ENCODE peak calls at places on chromosomes 16 and 17, in six cellular contexts. B, S, G, W, I and Y are unnamed samples.

GRCh38 chr17:38982858-38983746 is 15.9 kb upstream of the FBXO47 start:
- DNase-seq in S (no peak), G (no peak), W (peak; percentile 39), I (no peak), B (peak; percentile 72), Y (peak; percentile 76)

GRCh38 chr16:73610160-73610559 is 562.2 kb upstream of the ZFHX3 start:
- DNase-seq in I (no peak), S (no peak), W (no peak), B (no peak), G (no peak), Y (no peak)

GRCh38 chr16:51003850-51004566 is 147.1 kb downstream of the SALL1 start:
- DNase-seq in G (no peak), W (no peak), S (no peak), B (no peak), I (no peak), Y (no peak)

GRCh38 chr17:50478391-50479361 is at the start of gene RSAD1:
- DNase-seq in W (peak; percentile 79), G (peak; percentile 92), I (peak; percentile 87), S (peak; percentile 39), B (peak; percentile 95), Y (peak; percentile 96)

GRCh38 chr17:13704333-13704732 is 102.6 kb upstream of the HS3ST3A1 start:
- DNase-seq in S (peak; percentile 65), G (no peak), W (no peak), I (no peak), B (no peak), Y (no peak)

GRCh38 chr16:88928405-88929375 is 48.3 kb downstream of the CBFA2T3 start:
- DNase-seq in B (no peak), S (no peak), G (no peak), I (no peak), W (no peak), Y (no peak)

GRCh38 chr17:76179496-76180467 is 38.7 kb upstream of the FOXJ1 start:
- DNase-seq in S (no peak), G (no peak), W (no peak), B (peak; percentile 53), I (no peak), Y (no peak)

GRCh38 chr16:27177031-27177774 is 26.1 kb upstream of the KDM8 start:
- DNase-seq in I (no peak), B (no peak), S (peak; percentile 73), G (no peak), W (peak; percentile 58), Y (no peak)

GRCh38 chr17:8300629-8301242 is 5.5 kb upstream of the SLC25A35 start:
- DNase-seq in B (peak; percentile 86), S (no peak), I (peak; percentile 39), W (peak; percentile 83), G (peak; percentile 52), Y (peak; percentile 82)

GRCh38 chr17:50887705-50888245 is 21.6 kb upstream of the TOB1 start:
- DNase-seq in S (no peak), I (no peak), B (no peak), W (no peak), G (no peak), Y (no peak)

GRCh38 chr16:27429330-27429871 is 27.4 kb downstream of the IL21R start:
- DNase-seq in G (no peak), S (no peak), I (no peak), B (no peak), W (no peak), Y (no peak)

GRCh38 chr17:44071198-44071520 is 624 bp downstream of the G6PC3 start:
- DNase-seq in I (no peak), B (no peak), G (no peak), W (no peak), S (no peak), Y (no peak)

GRCh38 chr16:86910146-86910805 is 331.9 kb downstream of the FOXL1 start:
- DNase-seq in B (no peak), W (no peak), I (no peak), G (no peak), S (no peak), Y (peak; percentile 41)